ENCODE peak calls at places on chromosomes 1 and 21, in ten cellular contexts. R, F, Z, G, D, B, P, H, K and C are unnamed samples.

GRCh38 chr1:206887701-206888100 is 9.5 kb upstream of the IL24 start:
- DNase-seq in K (peak), P (no peak), R (no peak), D (no peak), F (no peak), G (no peak), Z (no peak), H (no peak), B (no peak), C (no peak)

GRCh38 chr1:38585460-38585859 is 274.1 kb downstream of the RRAGC start:
- DNase-seq in H (no peak), D (no peak), R (no peak), G (no peak), K (no peak), P (no peak), F (no peak), B (no peak), Z (no peak), C (no peak)

GRCh38 chr1:218390625-218391024 is 45.5 kb downstream of the TGFB2 start:
- DNase-seq in B (no peak), P (no peak), K (no peak), D (no peak), F (no peak), R (no peak), Z (no peak), G (no peak), H (no peak), C (no peak)

GRCh38 chr1:22739648-22740385 is 29.2 kb downstream of the EPHB2 start:
- DNase-seq in Z (no peak), K (peak), D (no peak), R (peak), G (no peak), B (peak), P (no peak), H (no peak), F (no peak), C (no peak)

GRCh38 chr21:30044447-30045064 is 104.8 kb upstream of the GRIK1 start:
- DNase-seq in F (no peak), R (no peak), P (no peak), B (no peak), G (no peak), D (peak), H (no peak), Z (no peak), K (peak), C (no peak)

GRCh38 chr1:208587110-208587509 is 342.9 kb upstream of the PLXNA2 start:
- DNase-seq in F (no peak), B (no peak), H (no peak), K (no peak), P (no peak), D (no peak), Z (no peak), G (no peak), R (no peak), C (no peak)

GRCh38 chr21:35390013-35390776 is 341.1 kb upstream of the RUNX1 start:
- DNase-seq in F (peak), H (no peak), Z (peak), R (peak), P (no peak), D (no peak), B (no peak), K (peak), G (no peak), C (no peak)

GRCh38 chr1:56309065-56309464 is 270.3 kb downstream of the PLPP3 start:
- DNase-seq in R (no peak), P (no peak), K (no peak), B (no peak), D (no peak), F (no peak), Z (no peak), G (no peak), H (no peak), C (no peak)

GRCh38 chr1:117179471-117179870 is 31.3 kb downstream of the VTCN1 start:
- DNase-seq in B (no peak), G (no peak), K (no peak), P (no peak), H (no peak), F (no peak), Z (peak), R (no peak), D (peak), C (no peak)

GRCh38 chr1:118826669-118827068 is 161.5 kb downstream of the TBX15 start:
- DNase-seq in P (no peak), B (no peak), F (no peak), R (no peak), H (no peak), D (no peak), G (no peak), Z (no peak), K (no peak), C (no peak)

GRCh38 chr1:219903353-219903871 is 24.9 kb downstream of the SLC30A10 start:
- DNase-seq in D (no peak), P (no peak), K (no peak), F (no peak), R (no peak), H (no peak), Z (no peak), B (no peak), G (no peak), C (no peak)

GRCh38 chr1:229240532-229240931 is 30.4 kb upstream of the RAB4A start:
- DNase-seq in D (no peak), B (no peak), F (no peak), R (no peak), H (no peak), K (no peak), G (no peak), Z (no peak), P (no peak), C (no peak)

GRCh38 chr1:213032651-213033050 is 17.0 kb upstream of the ANGEL2 start:
- DNase-seq in Z (no peak), F (no peak), P (no peak), B (no peak), G (no peak), K (no peak), D (no peak), H (no peak), R (no peak), C (no peak)

GRCh38 chr1:169631249-169631648 is 1.3 kb upstream of the SELP start:
- DNase-seq in D (no peak), P (no peak), K (no peak), Z (no peak), F (no peak), G (no peak), H (no peak), B (no peak), R (no peak), C (no peak)
- TF ChIP-seq POLR2A in D (no peak), P (no peak), K (no peak), Z (no peak), F (no peak), G (no peak), H (no peak), B (no peak), R (no peak), C (no peak)

GRCh38 chr21:37563641-37564340 is 197.2 kb downstream of the DYRK1A start:
- DNase-seq in G (peak), D (no peak), K (peak), R (peak), H (peak), B (peak), F (peak), Z (peak), P (peak), C (peak)
- TF ChIP-seq POLR2A in G (peak), D (no peak), K (peak), R (peak), H (peak), B (peak), F (no peak), Z (peak), P (peak), C (no peak)

GRCh38 chr1:235999259-235999925 is 65.5 kb downstream of the NID1 start:
- DNase-seq in P (peak), D (no peak), B (no peak), H (no peak), F (no peak), Z (no peak), K (peak), R (no peak), G (no peak), C (no peak)
- TF ChIP-seq POLR2A in P (no peak), D (no peak), B (no peak), H (no peak), F (no peak), Z (no peak), K (no peak), R (no peak), G (no peak), C (no peak)

GRCh38 chr1:248844526-248844925 is 6.5 kb downstream of the ZNF672 start:
- DNase-seq in B (no peak), G (no peak), R (no peak), H (peak), K (no peak), F (no peak), D (no peak), Z (no peak), P (no peak), C (no peak)

GRCh38 chr1:248840946-248841345 is 2.9 kb downstream of the ZNF672 start:
- DNase-seq in H (no peak), R (no peak), Z (no peak), K (no peak), G (no peak), F (no peak), P (no peak), B (no peak), D (no peak), C (no peak)

GRCh38 chr1:248843687-248844086 is 5.7 kb downstream of the ZNF672 start:
- DNase-seq in B (no peak), F (no peak), D (no peak), K (no peak), R (peak), G (no peak), Z (no peak), H (no peak), P (no peak), C (no peak)

GRCh38 chr1:248841702-248842395 is 3.8 kb downstream of the ZNF672 start:
- DNase-seq in B (no peak), G (peak), Z (no peak), P (no peak), K (peak), D (peak), R (peak), F (no peak), H (no peak), C (no peak)

DNA sequence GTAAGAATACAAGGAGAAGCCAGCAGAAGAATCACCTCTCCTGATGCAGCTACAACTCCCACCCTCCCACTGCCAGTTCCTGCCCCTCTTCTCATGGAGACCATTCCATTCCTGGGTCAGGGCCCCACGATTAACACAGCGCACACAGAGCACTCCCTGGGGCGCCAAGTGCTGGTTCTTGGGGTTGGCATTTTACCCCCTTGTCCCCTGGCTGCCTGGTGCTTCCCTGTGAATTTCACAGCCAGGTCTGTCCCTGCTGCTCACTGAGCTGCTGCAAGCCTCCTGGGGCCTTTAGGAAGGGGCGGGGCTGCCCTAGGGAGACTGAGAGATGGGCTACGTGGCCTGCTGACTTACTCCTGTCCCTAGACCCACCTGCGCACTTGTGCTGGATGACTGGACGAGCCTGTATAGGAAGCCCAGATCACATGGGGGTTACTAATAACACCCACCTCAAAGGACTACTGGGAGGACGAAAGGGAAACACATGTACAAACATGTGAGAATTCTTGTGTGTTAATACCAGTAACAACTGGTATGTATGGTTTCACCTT is 4.8 kb downstream of the ZNF672 start:
- DNase-seq in P (no peak), B (no peak), Z (no peak), R (peak), D (no peak), G (no peak), K (no peak), F (no peak), H (no peak), C (no peak)
- TF ChIP-seq POLR2A in P (no peak), B (no peak), Z (no peak), R (no peak), D (no peak), G (no peak), K (no peak), F (no peak), H (no peak), C (no peak)